ENCODE peak calls at places on chromosomes 7 and 10, in nine cellular contexts. W is thyroid gland; M is omental fat pad; B is heart right ventricle; Y is IMR-90; I is astrocyte of the spinal cord; S is GM20000; E is nephron progenitor cell; D is CD8-positive, alpha-beta T cell. L is an unnamed sample.

GRCh38 chr7:50416509-50417299 is 33.4 kb downstream of the FIGNL1 start:
- DNase-seq in W (no peak), M (no peak), B (no peak), Y (no peak), I (no peak), S (peak), E (no peak), D (no peak), L (no peak)

GRCh38 chr7:32427769-32428291 is 62.4 kb downstream of the LSM5 start:
- DNase-seq in W (peak), M (no peak), B (peak), Y (peak), I (peak), S (peak), E (peak), D (peak), L (peak)

GRCh38 chr7:128876978-128877755 is 14.5 kb downstream of the ATP6V1F start:
- DNase-seq in W (no peak), M (no peak), B (no peak), Y (no peak), I (no peak), S (no peak), E (no peak), D (no peak), L (no peak)

GRCh38 chr10:99754670-99755069 is 22.6 kb downstream of the CUTC start:
- DNase-seq in W (no peak), M (no peak), B (no peak), Y (peak), I (no peak), S (no peak), E (no peak), D (no peak), L (no peak)

GRCh38 chr10:71735709-71736569 is 16.4 kb upstream of the C10orf105 start:
- DNase-seq in W (peak), M (no peak), B (no peak), Y (no peak), I (no peak), S (peak), E (no peak), D (peak), L (no peak)

GRCh38 chr7:2107386-2108085 is 125.2 kb downstream of the MAD1L1 start:
- DNase-seq in W (no peak), M (no peak), B (no peak), Y (no peak), I (peak), S (no peak), E (no peak), D (no peak), L (no peak)

GRCh38 chr7:105429746-105430612 is 41.3 kb upstream of the SRPK2 start:
- DNase-seq in W (peak), M (no peak), B (peak), Y (peak), I (peak), S (peak), E (no peak), D (peak), L (no peak)

GRCh38 chr10:23675588-23675987 is 236.7 kb downstream of the OTUD1 start:
- DNase-seq in W (no peak), M (no peak), B (no peak), Y (no peak), I (no peak), S (no peak), E (no peak), D (no peak), L (no peak)

GRCh38 chr7:153381275-153382119 is 621.9 kb downstream of the ACTR3B start:
- DNase-seq in W (peak), M (no peak), B (no peak), Y (no peak), I (no peak), S (peak), E (peak), D (no peak), L (no peak)

GRCh38 chr7:41538810-41539724 is 163.8 kb downstream of the INHBA start:
- DNase-seq in W (no peak), M (no peak), B (no peak), Y (peak), I (peak), S (no peak), E (no peak), D (no peak), L (no peak)

GRCh38 chr10:48545462-48546145 is 59.3 kb downstream of the ARHGAP22 start:
- DNase-seq in W (no peak), M (no peak), B (no peak), Y (no peak), I (no peak), S (no peak), E (no peak), D (no peak), L (no peak)

GRCh38 chr7:155610633-155611193 is 33.7 kb upstream of the RBM33 start:
- DNase-seq in W (no peak), M (no peak), B (no peak), Y (no peak), I (no peak), S (no peak), E (no peak), D (no peak), L (no peak)

GRCh38 chr10:26739087-26739631 is 41.7 kb downstream of the PDSS1 start:
- DNase-seq in W (no peak), M (no peak), B (no peak), Y (no peak), I (no peak), S (no peak), E (no peak), D (no peak), L (no peak)

GRCh38 chr7:41028591-41028990 is 674.3 kb downstream of the INHBA start:
- DNase-seq in W (no peak), M (no peak), B (no peak), Y (no peak), I (no peak), S (no peak), E (no peak), D (no peak), L (no peak)

GRCh38 chr7:95335093-95335492 is 10.8 kb upstream of the PON1 start:
- DNase-seq in W (no peak), M (no peak), B (no peak), Y (peak), I (peak), S (no peak), E (no peak), D (no peak), L (no peak)

GRCh38 chr10:117186832-117187615 is 10.3 kb upstream of the KCNK18 start:
- DNase-seq in W (no peak), M (no peak), B (no peak), Y (peak), I (no peak), S (no peak), E (no peak), D (no peak), L (no peak)

GRCh38 chr7:55273186-55273980 is 91.8 kb upstream of the LANCL2 start:
- DNase-seq in W (no peak), M (no peak), B (no peak), Y (no peak), I (no peak), S (no peak), E (no peak), D (no peak), L (no peak)

GRCh38 chr10:85789125-85789524 is 577.5 kb downstream of the GRID1 start:
- DNase-seq in W (no peak), M (no peak), B (no peak), Y (no peak), I (no peak), S (no peak), E (no peak), D (no peak), L (no peak)

GRCh38 chr7:133912916-133913697 is 214.0 kb upstream of the LRGUK start:
- DNase-seq in W (no peak), M (no peak), B (no peak), Y (peak), I (peak), S (no peak), E (no peak), D (no peak), L (no peak)

GRCh38 chr10:71569775-71570588 is 149.6 kb downstream of the C10orf105 start:
- DNase-seq in W (peak), M (peak), B (peak), Y (peak), I (peak), S (peak), E (peak), D (peak), L (peak)

GRCh38 chr7:16326099-16326498 is 95.2 kb downstream of the CRPPA start:
- DNase-seq in W (no peak), M (no peak), B (no peak), Y (no peak), I (no peak), S (no peak), E (no peak), D (no peak), L (no peak)

GRCh38 chr7:149772236-149772820 is 1.1 kb downstream of the ZNF467 start:
- DNase-seq in W (peak), M (no peak), B (peak), Y (no peak), I (no peak), S (peak), E (peak), D (no peak), L (no peak)

GRCh38 chr7:133273221-133273620 is 20.3 kb downstream of the EXOC4 start:
- DNase-seq in W (no peak), M (no peak), B (no peak), Y (no peak), I (no peak), S (no peak), E (no peak), D (no peak), L (no peak)

GRCh38 chr10:113071446-113071845 is 121.4 kb downstream of the TCF7L2 start:
- DNase-seq in W (peak), M (no peak), B (peak), Y (peak), I (no peak), S (no peak), E (no peak), D (no peak), L (no peak)

GRCh38 chr7:28483868-28484267 is 71.5 kb downstream of the CREB5 start:
- DNase-seq in W (no peak), M (no peak), B (no peak), Y (peak), I (peak), S (no peak), E (no peak), D (no peak), L (no peak)

GRCh38 chr7:39741942-39742623 is 118.7 kb downstream of the RALA start:
- DNase-seq in W (no peak), M (no peak), B (no peak), Y (peak), I (peak), S (no peak), E (peak), D (peak), L (no peak)

GRCh38 chr7:81684513-81685262 is 85.2 kb downstream of the HGF start:
- DNase-seq in W (peak), M (peak), B (peak), Y (peak), I (peak), S (peak), E (peak), D (no peak), L (peak)

GRCh38 chr10:86658751-86659150 is 4.4 kb downstream of the OPN4 start:
- DNase-seq in W (no peak), M (no peak), B (no peak), Y (no peak), I (no peak), S (no peak), E (no peak), D (no peak), L (no peak)

GRCh38 chr10:22345301-22346086 is at the start of gene SPAG6:
- DNase-seq in W (peak), M (no peak), B (no peak), Y (no peak), I (no peak), S (peak), E (peak), D (peak), L (peak)

DNA sequence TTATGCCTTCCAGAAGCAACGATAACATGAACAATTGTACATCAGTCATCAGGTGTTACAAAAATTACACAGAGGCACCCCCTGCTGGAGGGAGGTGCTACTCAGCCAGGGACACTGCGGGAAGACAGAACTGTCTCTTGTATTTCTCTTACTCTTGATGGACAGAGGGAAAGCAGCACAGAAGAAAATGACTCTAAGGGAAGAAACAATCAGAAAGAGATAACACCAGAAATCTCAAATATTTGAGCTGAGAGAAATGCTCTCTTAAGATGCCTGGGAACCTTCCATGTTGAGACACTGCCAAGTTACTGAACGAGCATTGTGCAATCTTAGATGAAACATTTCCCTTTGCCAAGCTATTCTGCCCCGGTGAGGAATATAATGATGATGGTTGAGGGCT is 227.6 kb upstream of the NPSR1 start:
- DNase-seq in W (no peak), M (no peak), B (peak), Y (peak), I (peak), S (peak), E (no peak), D (no peak), L (no peak)
- TF ChIP-seq CTCF in W (no peak), M (no peak), B (peak), Y (peak), I (peak), S (no peak), E (no peak), D (no peak), L (no peak)

GRCh38 chr7:20831451-20831850 is 44.8 kb upstream of the SP8 start:
- DNase-seq in W (no peak), M (no peak), B (no peak), Y (no peak), I (no peak), S (no peak), E (no peak), D (no peak), L (no peak)

GRCh38 chr7:20831976-20832375 is 45.3 kb upstream of the SP8 start:
- DNase-seq in W (no peak), M (no peak), B (no peak), Y (no peak), I (no peak), S (no peak), E (no peak), D (no peak), L (no peak)

GRCh38 chr7:20839196-20839735 is 52.6 kb upstream of the SP8 start:
- DNase-seq in W (no peak), M (no peak), B (no peak), Y (no peak), I (no peak), S (no peak), E (no peak), D (no peak), L (no peak)

GRCh38 chr7:20835111-20835750 is 48.5 kb upstream of the SP8 start:
- DNase-seq in W (no peak), M (no peak), B (no peak), Y (no peak), I (no peak), S (no peak), E (no peak), D (no peak), L (no peak)

DNA sequence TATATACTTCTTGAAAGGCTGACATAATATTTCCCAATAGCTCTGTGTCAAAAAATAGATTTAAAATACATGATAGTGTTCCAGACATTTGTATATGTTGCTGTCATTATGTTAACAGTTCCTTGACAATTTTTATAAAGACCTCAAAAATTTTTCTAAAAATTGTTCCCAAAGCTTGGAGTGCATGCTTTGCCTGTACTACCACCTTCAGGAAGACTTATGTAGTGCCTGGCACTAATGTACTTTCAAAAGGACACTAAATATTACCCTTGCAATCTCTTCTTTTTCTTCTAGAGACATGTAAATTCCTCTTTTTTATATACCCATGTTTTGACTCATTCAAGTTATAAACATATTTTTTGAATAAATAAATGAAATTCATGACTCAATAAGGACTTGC is 48.0 kb upstream of the SP8 start:
- DNase-seq in W (no peak), M (no peak), B (no peak), Y (no peak), I (no peak), S (no peak), E (no peak), D (no peak), L (no peak)
- TF ChIP-seq CTCF in W (no peak), M (no peak), B (no peak), Y (no peak), I (no peak), S (no peak), E (peak), D (no peak), L (no peak)

GRCh38 chr10:815338-816104 is 116.0 kb downstream of the LARP4B start:
- DNase-seq in W (no peak), M (no peak), B (no peak), Y (no peak), I (no peak), S (no peak), E (no peak), D (no peak), L (no peak)
- TF ChIP-seq CTCF in W (no peak), M (no peak), B (no peak), Y (no peak), I (peak), S (no peak), E (peak), D (no peak), L (no peak)

GRCh38 chr10:130395248-130395936 is 259.2 kb downstream of the GLRX3 start:
- DNase-seq in W (no peak), M (no peak), B (no peak), Y (no peak), I (no peak), S (no peak), E (no peak), D (no peak), L (no peak)

GRCh38 chr10:130398090-130398994 is 262.2 kb downstream of the GLRX3 start:
- DNase-seq in W (no peak), M (no peak), B (no peak), Y (no peak), I (no peak), S (no peak), E (no peak), D (no peak), L (no peak)

GRCh38 chr10:130393342-130393741 is 257.2 kb downstream of the GLRX3 start:
- DNase-seq in W (no peak), M (no peak), B (no peak), Y (no peak), I (no peak), S (no peak), E (no peak), D (no peak), L (no peak)

GRCh38 chr10:130394832-130395231 is 258.6 kb downstream of the GLRX3 start:
- DNase-seq in W (no peak), M (no peak), B (no peak), Y (no peak), I (no peak), S (no peak), E (no peak), D (no peak), L (no peak)

DNA sequence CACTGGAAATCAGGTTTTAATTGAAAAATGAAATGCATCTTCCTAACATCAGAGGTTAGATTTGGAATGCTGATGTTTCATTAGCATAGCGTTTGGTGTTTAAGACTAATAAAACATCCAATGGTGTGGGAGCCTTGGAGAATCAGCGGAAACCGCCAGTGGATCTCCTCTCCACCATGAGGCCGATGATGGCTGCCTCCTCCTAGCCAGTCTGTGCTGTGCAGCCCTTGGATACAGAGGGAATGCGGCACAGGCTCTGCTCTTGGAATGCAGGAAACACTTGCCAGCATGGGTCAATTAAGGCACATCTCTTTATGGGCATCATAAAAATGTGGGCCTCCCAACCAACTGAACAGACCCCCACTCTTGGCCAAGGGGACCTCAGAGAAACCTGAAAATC is 259.9 kb downstream of the GLRX3 start:
- DNase-seq in W (no peak), M (no peak), B (no peak), Y (no peak), I (no peak), S (no peak), E (no peak), D (no peak), L (no peak)
- TF ChIP-seq CTCF in W (no peak), M (no peak), B (no peak), Y (no peak), I (no peak), S (no peak), E (no peak), D (no peak), L (no peak)

L was measured in mesothelial cell of epicardium.